ENCODE peak calls at places on chromosomes 12 and 14, in five cellular contexts. C is psoas muscle, N is K562, H is mucosa of descending colon, A is nephron progenitor cell. O is an unnamed sample.

GRCh38 chr12:109259545-109259895 is 49.6 kb downstream of the FOXN4 start:
- DNase-seq in C (no peak), N (no peak), H (no peak), A (no peak), O (no peak)

GRCh38 chr12:85275359-85275758 is 4.7 kb upstream of the ALX1 start:
- DNase-seq in C (no peak), N (no peak), H (no peak), A (no peak), O (no peak)

GRCh38 chr12:102995372-102995771 is 37.9 kb downstream of the ASCL1 start:
- DNase-seq in C (no peak), N (no peak), H (no peak), A (no peak), O (no peak)

GRCh38 chr12:95766356-95767019 is 24.1 kb downstream of the NTN4 start:
- DNase-seq in C (no peak), N (no peak), H (no peak), A (no peak), O (no peak)

GRCh38 chr12:55657282-55657681 is 20.6 kb downstream of the OR10P1 start:
- DNase-seq in C (no peak), N (no peak), H (no peak), A (no peak), O (no peak)

GRCh38 chr12:52212701-52213540 is 20.1 kb upstream of the KRT7 start:
- DNase-seq in C (no peak), N (no peak), H (no peak), A (no peak), O (no peak)

GRCh38 chr12:88255847-88256246 is 113.7 kb downstream of the TMTC3 start:
- DNase-seq in C (no peak), N (no peak), H (no peak), A (no peak), O (no peak)

GRCh38 chr14:59425322-59425945 is 39.7 kb downstream of the GPR135 start:
- DNase-seq in C (no peak), N (no peak), H (no peak), A (no peak), O (no peak)

GRCh38 chr12:103680591-103681065 is 93.6 kb downstream of the STAB2 start:
- DNase-seq in C (peak), N (peak), H (peak), A (no peak), O (no peak)

GRCh38 chr14:59123526-59123925 is 64.9 kb upstream of the DAAM1 start:
- DNase-seq in C (no peak), N (no peak), H (no peak), A (no peak), O (no peak)

GRCh38 chr14:41303506-41303905 is 303.2 kb upstream of the LRFN5 start:
- DNase-seq in C (no peak), N (no peak), H (no peak), A (no peak), O (no peak)

GRCh38 chr14:41295734-41296133 is 310.9 kb upstream of the LRFN5 start:
- DNase-seq in C (no peak), N (no peak), H (no peak), A (no peak), O (no peak)

GRCh38 chr14:41302776-41303175 is 303.9 kb upstream of the LRFN5 start:
- DNase-seq in C (no peak), N (no peak), H (no peak), A (no peak), O (no peak)

GRCh38 chr14:41297961-41298690 is 308.6 kb upstream of the LRFN5 start:
- DNase-seq in C (no peak), N (no peak), H (no peak), A (no peak), O (no peak)

DNA sequence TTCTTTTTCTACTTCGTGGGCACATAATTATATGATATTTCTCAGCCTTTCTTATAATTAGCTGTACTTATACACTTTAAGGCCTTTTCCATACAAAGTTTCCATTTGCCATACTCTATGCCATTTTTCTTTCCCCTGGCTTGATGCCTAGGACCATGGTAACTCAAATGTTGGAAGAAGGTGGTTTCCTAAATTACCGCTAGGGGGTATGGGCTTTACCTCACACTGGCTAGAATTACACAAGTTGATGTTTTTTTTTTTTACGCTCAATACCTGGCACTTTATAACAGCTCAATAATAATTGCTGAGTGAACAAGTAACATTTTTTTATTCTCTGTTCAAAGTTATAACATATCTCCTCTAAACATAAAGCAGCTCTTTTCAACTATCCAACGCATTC is 306.8 kb upstream of the LRFN5 start:
- DNase-seq in C (no peak), N (no peak), H (no peak), A (no peak), O (no peak)
- TF ChIP-seq CTCF in C (no peak), N (no peak), H (no peak), A (peak), O (peak)

GRCh38 chr12:113867258-113867657 is 98.9 kb downstream of the RBM19 start:
- DNase-seq in C (no peak), N (peak), H (no peak), A (peak), O (peak)
- TF ChIP-seq CTCF in C (no peak), N (peak), H (no peak), A (peak), O (peak)

GRCh38 chr14:39417014-39417413 is 15.2 kb downstream of the FBXO33 start:
- DNase-seq in C (no peak), N (no peak), H (no peak), A (no peak), O (no peak)
- TF ChIP-seq CTCF in C (no peak), N (no peak), H (no peak), A (no peak), O (no peak)

GRCh38 chr14:80587096-80587724 is 354.3 kb downstream of the CEP128 start:
- DNase-seq in C (no peak), N (no peak), H (peak), A (no peak), O (no peak)
- TF ChIP-seq CTCF in C (peak), N (no peak), H (no peak), A (peak), O (peak)

GRCh38 chr14:24392327-24393098 is 6.3 kb upstream of the NYNRIN start:
- DNase-seq in C (no peak), N (peak), H (no peak), A (no peak), O (no peak)
- TF ChIP-seq CTCF in C (no peak), N (no peak), H (no peak), A (no peak), O (no peak)

GRCh38 chr14:89251066-89251465 is 166.0 kb downstream of the FOXN3 start:
- DNase-seq in C (no peak), N (no peak), H (no peak), A (no peak), O (no peak)

GRCh38 chr14:89255852-89256251 is 161.2 kb downstream of the FOXN3 start:
- DNase-seq in C (no peak), N (no peak), H (no peak), A (no peak), O (no peak)

GRCh38 chr14:89254201-89254919 is 162.7 kb downstream of the FOXN3 start:
- DNase-seq in C (no peak), N (no peak), H (no peak), A (no peak), O (no peak)

GRCh38 chr14:89255012-89255411 is 162.0 kb downstream of the FOXN3 start:
- DNase-seq in C (no peak), N (no peak), H (no peak), A (no peak), O (no peak)

GRCh38 chr14:89252887-89253532 is 164.0 kb downstream of the FOXN3 start:
- DNase-seq in C (peak), N (no peak), H (no peak), A (no peak), O (peak)
- TF ChIP-seq CTCF in C (peak), N (no peak), H (no peak), A (no peak), O (peak)

DNA sequence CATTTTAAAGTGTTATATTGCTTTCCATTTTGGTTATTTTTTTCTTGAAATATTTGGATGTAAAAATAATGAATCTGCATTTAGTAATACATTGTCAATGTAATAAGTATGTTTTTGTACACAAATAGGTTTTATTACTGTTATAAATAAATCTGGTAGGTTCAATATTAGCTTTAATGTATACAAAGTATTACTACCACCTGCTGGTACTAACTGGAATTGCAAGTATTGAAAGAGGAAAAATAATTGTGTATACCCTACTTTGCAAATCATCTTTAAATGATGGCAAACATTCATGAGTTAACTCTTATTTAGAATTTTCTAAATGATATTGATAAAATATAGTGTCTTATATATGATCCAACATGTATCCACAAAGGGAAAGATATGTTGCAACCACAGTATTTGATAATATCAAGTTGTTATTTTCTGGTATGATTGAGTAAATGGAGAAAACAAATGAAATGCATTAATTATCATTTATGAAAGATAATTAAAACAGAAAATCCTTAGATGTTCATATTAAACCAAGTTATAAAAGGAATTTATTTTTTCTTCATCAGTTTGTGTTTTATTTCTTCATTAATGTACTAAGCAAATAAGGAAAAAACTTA is 3.2 kb downstream of the OR4K2 start:
- DNase-seq in C (no peak), N (peak), H (no peak), A (no peak), O (no peak)
- TF ChIP-seq CTCF in C (peak), N (no peak), H (peak), A (peak), O (peak)